ENCODE peak calls at places on chromosome 17, in nine cellular contexts. B is brain microvascular endothelial cell; Z is SJSA1; W is CD8-positive, alpha-beta T cell; Y is left ventricle myocardium inferior; M is IMR-90; Q is effector memory CD4-positive, alpha-beta T cell; N is upper lobe of right lung; P is DND-41. U is an unnamed sample.
A peak's percentile ranks its signal among the peaks of the same experiment; 100 is the strongest.

GRCh38 chr17:48556534-48557401 is 11.9 kb upstream of the HOXB2 start:
- DNase-seq in Y (no peak), M (peak; percentile 57), P (no peak), W (no peak), B (no peak), Z (no peak), Q (no peak), N (no peak), U (no peak)

GRCh38 chr17:31789707-31790505 is 69.1 kb downstream of the COPRS start:
- DNase-seq in W (no peak), Y (no peak), Z (no peak), M (no peak), Q (no peak), B (no peak), N (no peak), P (no peak), U (peak; percentile 15)

GRCh38 chr17:1872254-1872653 is 42.4 kb downstream of the RPA1 start:
- DNase-seq in W (no peak), M (no peak), Y (no peak), N (peak; percentile 40), Z (no peak), Q (no peak), P (no peak), B (no peak), U (no peak)

GRCh38 chr17:67628580-67629013 is 89.1 kb upstream of the NOL11 start:
- DNase-seq in W (no peak), B (no peak), Q (no peak), N (peak; percentile 71), P (no peak), Z (no peak), Y (peak; percentile 26), M (no peak), U (peak; percentile 65)

GRCh38 chr17:65359016-65359415 is 202.4 kb downstream of the AXIN2 start:
- DNase-seq in M (peak; percentile 84), N (no peak), P (no peak), W (no peak), Q (no peak), B (peak; percentile 83), Z (peak; percentile 91), Y (no peak), U (no peak)

GRCh38 chr17:14121952-14122351 is 52.6 kb downstream of the COX10 start:
- DNase-seq in W (no peak), B (no peak), M (no peak), Y (no peak), Q (no peak), N (no peak), P (no peak), Z (no peak), U (no peak)

GRCh38 chr17:34054495-34054894 is 200.6 kb upstream of the CCL2 start:
- DNase-seq in W (no peak), N (no peak), B (no peak), Z (no peak), Q (no peak), P (no peak), M (no peak), Y (no peak), U (no peak)

GRCh38 chr17:73155410-73156165 is 9.2 kb upstream of the SSTR2 start:
- DNase-seq in Z (no peak), N (no peak), M (no peak), W (no peak), Q (no peak), B (no peak), Y (no peak), P (no peak), U (no peak)

GRCh38 chr17:58402047-58402446 is 15.3 kb downstream of the RNF43 start:
- DNase-seq in B (peak; percentile 59), W (no peak), Q (no peak), M (no peak), Y (no peak), N (no peak), P (peak; percentile 38), Z (no peak), U (no peak)

GRCh38 chr17:41456206-41456605 is 11.0 kb downstream of the KRT32 start:
- DNase-seq in Q (no peak), W (no peak), Z (no peak), N (no peak), B (no peak), M (no peak), Y (no peak), P (no peak), U (no peak)

GRCh38 chr17:5419959-5420653 is at the start of gene RPAIN:
- DNase-seq in Q (peak; percentile 80), B (peak; percentile 84), M (peak; percentile 80), Z (peak; percentile 78), P (peak; percentile 91), Y (peak; percentile 90), N (peak; percentile 93), W (peak; percentile 65), U (no peak)

GRCh38 chr17:1312261-1312870 is 32.9 kb downstream of the TRARG1 start:
- DNase-seq in W (no peak), Y (no peak), Z (no peak), B (no peak), M (no peak), Q (no peak), N (no peak), P (peak; percentile 29), U (no peak)

GRCh38 chr17:17840751-17841591 is 4.2 kb upstream of the SREBF1 start:
- DNase-seq in M (peak; percentile 54), Y (no peak), P (no peak), W (no peak), Q (no peak), B (peak; percentile 28), N (no peak), Z (no peak), U (no peak)

GRCh38 chr17:7558544-7559306 is at the start of gene TNFSF13:
- DNase-seq in Y (peak; percentile 62), Q (no peak), B (no peak), P (no peak), N (peak; percentile 87), M (no peak), W (no peak), Z (no peak), U (no peak)

GRCh38 chr17:14308965-14309879 is 8.3 kb downstream of the HS3ST3B1 start:
- DNase-seq in W (peak; percentile 79), N (peak; percentile 93), M (peak; percentile 89), Z (peak; percentile 94), B (peak; percentile 93), Y (peak; percentile 89), P (no peak), Q (peak; percentile 92), U (peak; percentile 49)

GRCh38 chr17:18948476-18949006 is 3.4 kb upstream of the SLC5A10 start:
- DNase-seq in Y (no peak), N (peak; percentile 52), Z (no peak), Q (no peak), W (no peak), B (no peak), P (no peak), M (no peak), U (no peak)

GRCh38 chr17:21029032-21029431 is 13.8 kb downstream of the USP22 start:
- DNase-seq in Q (no peak), M (peak; percentile 84), N (no peak), W (no peak), Z (peak; percentile 83), P (no peak), B (peak; percentile 81), Y (no peak), U (no peak)

GRCh38 chr17:2107506-2107905 is 52.6 kb downstream of the HIC1 start:
- DNase-seq in Z (no peak), N (no peak), M (no peak), W (no peak), Q (no peak), Y (no peak), B (no peak), P (no peak), U (no peak)

GRCh38 chr17:71441098-71441497 is 679.7 kb upstream of the SOX9 start:
- DNase-seq in Q (no peak), B (peak; percentile 92), W (no peak), M (peak; percentile 95), N (no peak), Z (peak; percentile 85), P (no peak), Y (no peak), U (no peak)

GRCh38 chr17:47224971-47225370 is 15.8 kb downstream of the MYL4 start:
- DNase-seq in M (no peak), P (no peak), Y (no peak), B (no peak), Q (no peak), Z (no peak), W (no peak), N (no peak), U (no peak)
- H3K4me3 ChIP-seq in M (no peak overlapping the region), P (no peak overlapping the region), Y (no peak overlapping the region), B (no peak overlapping the region), Q (no peak overlapping the region), Z (no peak overlapping the region), W (no peak overlapping the region), N (no peak overlapping the region), U (no peak overlapping the region)

GRCh38 chr17:81960130-81960958 is 643 bp downstream of the NOTUM start:
- DNase-seq in M (no peak), Z (no peak), B (no peak), P (no peak), N (no peak), Q (no peak), W (no peak), Y (no peak), U (no peak)
- H3K27me3 ChIP-seq in M (peaks cover 50% of the 10 kb centered on the region), Z (peaks cover 80% of the 10 kb centered on the region), B (peaks cover 67% of the 10 kb centered on the region), P (peaks cover 20% of the 10 kb centered on the region), N (peaks cover 41% of the 10 kb centered on the region), Q (peaks cover 35% of the 10 kb centered on the region), W (peaks cover 6% of the 10 kb centered on the region), Y (peaks cover 89% of the 10 kb centered on the region), U (no peaks in the 10 kb centered on the region)

GRCh38 chr17:45145035-45145389 is 3.3 kb upstream of the HEXIM1 start:
- DNase-seq in M (no peak), B (no peak), Q (no peak), N (no peak), Y (peak; percentile 19), Z (no peak), W (no peak), P (no peak), U (no peak)

GRCh38 chr17:45143101-45143670 is 5.1 kb upstream of the HEXIM1 start:
- DNase-seq in M (no peak), Y (peak; percentile 15), W (no peak), Z (no peak), P (no peak), N (no peak), Q (no peak), B (no peak), U (no peak)

GRCh38 chr17:45146166-45146565 is 2.1 kb upstream of the HEXIM1 start:
- DNase-seq in Q (no peak), P (no peak), W (no peak), Y (peak; percentile 10), Z (no peak), B (no peak), M (no peak), N (no peak), U (no peak)

GRCh38 chr17:45143767-45144198 is 4.5 kb upstream of the HEXIM1 start:
- DNase-seq in M (peak; percentile 80), N (peak; percentile 84), Y (peak; percentile 92), W (no peak), Q (no peak), P (no peak), B (peak; percentile 74), Z (no peak), U (peak; percentile 50)

GRCh38 chr17:45144199-45145034 is 3.9 kb upstream of the HEXIM1 start:
- DNase-seq in Y (peak; percentile 66), Q (no peak), B (no peak), P (no peak), W (no peak), Z (no peak), M (no peak), N (peak; percentile 81), U (no peak)
- H3K4me3 ChIP-seq in Y (peak overlapping the region; percentile 66), Q (peak overlapping the region; percentile 44), B (peak overlapping the region; percentile 47), P (no peak overlapping the region), W (peak overlapping the region; percentile 44), Z (no peak overlapping the region), M (peak overlapping the region; percentile 22), N (peak overlapping the region; percentile 51), U (peak overlapping the region; percentile 50)

GRCh38 chr17:49904904-49905303 is 57.0 kb upstream of the TAC4 start:
- DNase-seq in Q (no peak), Y (no peak), M (no peak), W (no peak), N (no peak), P (no peak), B (no peak), Z (no peak), U (no peak)
- H3K27me3 ChIP-seq in Q (peaks cover 48% of the 10 kb centered on the region), Y (peaks cover 97% of the 10 kb centered on the region), M (peaks cover 94% of the 10 kb centered on the region), W (peaks cover 52% of the 10 kb centered on the region), N (peaks cover 74% of the 10 kb centered on the region), P (peaks cover 22% of the 10 kb centered on the region), B (peaks cover 82% of the 10 kb centered on the region), Z (peaks cover 93% of the 10 kb centered on the region), U (peaks cover 7% of the 10 kb centered on the region)

U was measured in GM06990.